ENCODE peak calls at places on chromosomes 12 and 14, in six cellular contexts. I, U, J, N, E and F are unnamed samples.

GRCh38 chr12:98421336-98421735 is 94.1 kb upstream of the TMPO start:
- DNase-seq in E (no peak), J (no peak), I (no peak), U (no peak), N (no peak), F (peak; percentile 17)

GRCh38 chr14:74804219-74804825 is 41.2 kb downstream of the YLPM1 start:
- DNase-seq in U (no peak), I (peak; percentile 33), N (peak; percentile 41), E (no peak), J (no peak), F (no peak)

GRCh38 chr12:2396448-2396871 is 343.7 kb downstream of the CACNA1C start:
- DNase-seq in U (no peak), E (no peak), I (no peak), N (no peak), J (no peak), F (no peak)

GRCh38 chr12:47850153-47851084 is 30.7 kb upstream of the HDAC7 start:
- DNase-seq in U (no peak), N (no peak), J (no peak), I (no peak), E (no peak), F (no peak)

GRCh38 chr12:105740337-105740736 is 398.4 kb downstream of the NUAK1 start:
- DNase-seq in E (no peak), U (no peak), J (no peak), I (no peak), N (no peak), F (peak; percentile 72)

GRCh38 chr14:52268191-52269061 is 928 bp downstream of the PTGDR start:
- DNase-seq in N (no peak), J (no peak), I (peak; percentile 14), U (no peak), E (no peak), F (no peak)

GRCh38 chr14:26622611-26623010 is 24.8 kb upstream of the NOVA1 start:
- DNase-seq in E (no peak), J (no peak), N (no peak), I (no peak), U (no peak), F (no peak)

GRCh38 chr12:131808744-131809371 is 19.3 kb upstream of the MMP17 start:
- DNase-seq in J (no peak), E (peak; percentile 22), N (peak; percentile 32), U (no peak), I (no peak), F (no peak)

GRCh38 chr12:47349770-47350408 is 270.1 kb upstream of the AMIGO2 start:
- DNase-seq in N (no peak), E (no peak), I (no peak), J (no peak), U (no peak), F (no peak)

GRCh38 chr12:128786741-128787391 is 36.9 kb downstream of the SLC15A4 start:
- DNase-seq in N (no peak), I (no peak), J (no peak), U (no peak), E (no peak), F (no peak)

GRCh38 chr14:68392393-68393085 is 400.3 kb downstream of the ZFP36L1 start:
- DNase-seq in N (no peak), I (peak; percentile 72), J (no peak), U (no peak), E (no peak), F (no peak)

GRCh38 chr14:21092147-21093011 is 6.1 kb downstream of the ZNF219 start:
- DNase-seq in I (peak; percentile 80), E (peak; percentile 94), U (peak; percentile 86), N (peak; percentile 91), J (no peak), F (no peak)

GRCh38 chr12:115597157-115597712 is 680.3 kb downstream of the MED13L start:
- DNase-seq in E (no peak), U (no peak), N (no peak), J (peak; percentile 23), I (no peak), F (no peak)

DNA sequence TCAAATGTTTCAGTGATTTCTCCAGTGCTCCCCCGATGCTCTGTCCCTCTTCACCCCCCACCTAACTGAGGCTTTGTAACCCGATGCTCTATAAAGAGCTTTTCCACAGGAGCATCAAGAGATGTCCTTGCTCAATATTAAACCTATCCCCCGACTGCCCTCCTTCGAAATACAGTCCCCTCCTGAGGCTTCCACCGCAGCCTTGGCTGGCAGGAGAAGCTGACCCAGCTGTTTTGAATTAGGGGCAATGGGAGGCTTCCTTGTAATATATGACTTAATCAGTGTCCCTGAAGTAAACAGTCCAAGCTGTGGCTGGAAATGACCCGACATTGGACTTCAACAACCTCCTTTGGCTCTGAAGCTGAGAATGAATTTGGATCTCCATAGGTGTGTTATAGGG is 62.4 kb downstream of the TMEM30B start:
- DNase-seq in E (no peak), I (no peak), J (no peak), N (no peak), U (no peak), F (no peak)
- H3K27ac ChIP-seq in E (no peak overlapping the region), I (no peak overlapping the region), J (no peak overlapping the region), N (no peak overlapping the region), U (no peak overlapping the region), F (no peak overlapping the region)

DNA sequence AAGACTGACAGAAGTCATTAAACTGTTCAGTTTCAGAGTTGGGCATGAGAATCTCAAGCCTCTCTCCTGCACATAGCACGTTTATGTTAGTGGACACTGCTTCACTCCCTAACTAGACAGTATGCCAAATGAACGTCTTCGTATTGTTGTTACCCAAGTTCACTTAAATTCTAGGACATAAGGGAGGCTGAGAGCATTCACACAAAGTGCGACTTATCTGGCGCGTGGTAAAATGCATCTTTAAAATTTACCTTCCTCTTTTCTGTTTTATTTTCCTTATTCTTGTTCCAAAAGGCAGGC is 166.3 kb downstream of the AKAP6 start:
- DNase-seq in N (no peak), U (no peak), I (no peak), E (no peak), J (no peak), F (no peak)
- H3K27ac ChIP-seq in N (no peak overlapping the region), U (no peak overlapping the region), I (peak overlapping the region; percentile 98), E (no peak overlapping the region), J (no peak overlapping the region), F (peak overlapping the region; percentile 73)

GRCh38 chr14:64682173-64682710 is 22.0 kb upstream of the PLEKHG3 start:
- DNase-seq in J (no peak), I (no peak), E (no peak), N (no peak), U (no peak), F (no peak)
- H3K27ac ChIP-seq in J (peak overlapping the region; percentile 91), I (peak overlapping the region; percentile 57), E (no peak overlapping the region), N (no peak overlapping the region), U (no peak overlapping the region), F (peak overlapping the region; percentile 87)

DNA sequence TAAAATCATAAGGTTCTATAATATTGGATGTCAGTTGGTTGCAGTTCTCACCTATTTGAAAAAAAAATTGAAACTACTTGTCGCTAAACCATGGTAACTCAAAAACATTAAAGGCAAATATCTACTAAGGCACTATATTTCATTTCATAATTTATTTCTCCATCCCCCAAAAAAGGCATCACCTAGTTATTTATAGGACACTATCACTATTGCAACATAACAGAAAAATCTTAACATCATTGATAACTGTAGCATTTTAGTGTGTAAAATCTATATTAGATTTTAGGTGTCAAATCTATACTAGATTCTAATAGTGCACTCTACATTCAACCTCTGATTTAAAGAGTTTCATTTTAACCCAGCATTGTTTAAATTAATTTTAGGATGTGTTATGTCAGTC is 1.7 kb downstream of the SPTSSA start:
- DNase-seq in N (no peak), U (no peak), J (no peak), E (no peak), I (no peak), F (no peak)
- H3K27ac ChIP-seq in N (no peak overlapping the region), U (no peak overlapping the region), J (no peak overlapping the region), E (no peak overlapping the region), I (peak overlapping the region; percentile 94), F (no peak overlapping the region)

GRCh38 chr14:87869619-87870583 is 123.1 kb downstream of the GALC start:
- DNase-seq in U (no peak), J (peak; percentile 17), E (no peak), I (no peak), N (no peak), F (no peak)
- H3K27ac ChIP-seq in U (no peak overlapping the region), J (peak overlapping the region; percentile 23), E (no peak overlapping the region), I (no peak overlapping the region), N (no peak overlapping the region), F (no peak overlapping the region)

GRCh38 chr14:101072945-101073597 is 169.5 kb upstream of the RTL1 start:
- DNase-seq in U (no peak), E (no peak), J (peak; percentile 78), N (no peak), I (peak; percentile 36), F (peak; percentile 85)
- H3K27ac ChIP-seq in U (no peak overlapping the region), E (no peak overlapping the region), J (peak overlapping the region; percentile 17), N (no peak overlapping the region), I (no peak overlapping the region), F (no peak overlapping the region)

GRCh38 chr14:31360919-31361662 is 59.3 kb downstream of the HEATR5A start:
- DNase-seq in I (no peak), J (no peak), U (no peak), N (no peak), E (no peak), F (no peak)
- H3K27ac ChIP-seq in I (no peak overlapping the region), J (peak overlapping the region; percentile 61), U (no peak overlapping the region), N (no peak overlapping the region), E (no peak overlapping the region), F (no peak overlapping the region)

GRCh38 chr14:105471823-105472495 is 2.7 kb upstream of the CRIP2 start:
- DNase-seq in U (no peak), N (no peak), J (no peak), E (no peak), I (no peak), F (no peak)

GRCh38 chr14:105470812-105471771 is 3.5 kb upstream of the CRIP2 start:
- DNase-seq in I (peak; percentile 97), J (no peak), U (no peak), E (no peak), N (no peak), F (no peak)

GRCh38 chr14:105473677-105474477 is 744 bp upstream of the CRIP2 start:
- DNase-seq in E (peak; percentile 53), J (no peak), N (peak; percentile 58), U (no peak), I (peak; percentile 98), F (peak; percentile 95)

GRCh38 chr14:105473033-105473676 is 1.5 kb upstream of the CRIP2 start:
- DNase-seq in E (no peak), U (no peak), N (no peak), J (no peak), I (no peak), F (no peak)

GRCh38 chr14:105472496-105472991 is 2.1 kb upstream of the CRIP2 start:
- DNase-seq in U (no peak), I (no peak), E (no peak), J (no peak), N (no peak), F (no peak)
- H3K27ac ChIP-seq in U (no peak overlapping the region), I (peak overlapping the region; percentile 98), E (no peak overlapping the region), J (no peak overlapping the region), N (no peak overlapping the region), F (peak overlapping the region; percentile 93)